ENCODE peak calls at places on chromosomes 13 and 19, in five cellular contexts. O is neural progenitor cell; N is cardiac muscle cell; X is ascending aorta; E is CD8-positive, alpha-beta memory T cell. A is an unnamed sample. For H3K4me1 and H3K27me3, the result is how much of the 10 kb centered on the place peaks cover.

GRCh38 chr13:98535501-98536357 is 41.2 kb downstream of the STK24 start:
- DNase-seq in X (peak), E (no peak), N (no peak), O (no peak), A (no peak)

GRCh38 chr13:33918199-33918932 is 100.4 kb downstream of the RFC3 start:
- DNase-seq in O (peak), N (peak), E (no peak), X (no peak), A (peak)

GRCh38 chr19:5778402-5778801 is 6.1 kb downstream of the PRR22 start:
- DNase-seq in O (no peak), N (no peak), X (no peak), E (no peak), A (no peak)

GRCh38 chr13:112747256-112747655 is 57.4 kb downstream of the ATP11A start:
- DNase-seq in X (no peak), O (no peak), E (no peak), N (no peak), A (no peak)

GRCh38 chr13:50537029-50537428 is 306.5 kb downstream of the DLEU7 start:
- DNase-seq in O (no peak), X (no peak), E (no peak), N (no peak), A (no peak)

GRCh38 chr13:97307882-97308624 is 85.9 kb downstream of the MBNL2 start:
- DNase-seq in O (peak), E (no peak), X (no peak), N (peak), A (peak)

GRCh38 chr19:45215391-45216191 is 29.6 kb downstream of the EXOC3L2 start:
- DNase-seq in X (no peak), N (peak), O (peak), E (no peak), A (no peak)

GRCh38 chr19:14156122-14156521 is 19.7 kb upstream of the ASF1B start:
- DNase-seq in N (no peak), X (no peak), O (no peak), E (no peak), A (no peak)

GRCh38 chr13:70568571-70568970 is 460.3 kb upstream of the KLHL1 start:
- DNase-seq in E (no peak), X (no peak), N (peak), O (peak), A (peak)

GRCh38 chr13:41528021-41528420 is 70.7 kb downstream of the RGCC start:
- DNase-seq in O (no peak), X (no peak), N (no peak), E (no peak), A (no peak)

GRCh38 chr13:27007166-27007565 is 164.4 kb downstream of the USP12 start:
- DNase-seq in E (no peak), O (peak), X (no peak), N (no peak), A (no peak)

GRCh38 chr13:111872475-111873150 is 194.3 kb upstream of the SOX1 start:
- DNase-seq in O (no peak), E (no peak), X (no peak), N (no peak), A (no peak)

GRCh38 chr19:37077615-37077928 is 661 bp upstream of the ZNF420 start:
- DNase-seq in E (no peak), N (no peak), O (no peak), X (no peak), A (no peak)

GRCh38 chr13:114134111-114134943 is 1.9 kb upstream of the RASA3 start:
- DNase-seq in O (peak), E (peak), X (peak), N (peak), A (no peak)

GRCh38 chr19:45250832-45251451 is at the start of gene MARK4:
- DNase-seq in O (peak), X (peak), N (peak), E (peak), A (peak)

GRCh38 chr19:4713384-4713951 is 10.2 kb downstream of the DPP9 start:
- DNase-seq in N (no peak), X (peak), O (no peak), E (no peak), A (peak)

GRCh38 chr13:46908511-46908910 is 11.7 kb upstream of the HTR2A start:
- DNase-seq in X (no peak), O (no peak), N (no peak), E (no peak), A (no peak)

GRCh38 chr13:38637576-38637975 is 49.3 kb upstream of the FREM2 start:
- DNase-seq in O (no peak), X (no peak), E (no peak), N (no peak), A (no peak)

GRCh38 chr19:41570639-41571112 is 5.3 kb upstream of the CEACAM21 start:
- DNase-seq in N (peak), E (peak), X (peak), O (peak), A (peak)

GRCh38 chr13:66673401-66673800 is 556.7 kb downstream of the PCDH9 start:
- DNase-seq in N (no peak), O (no peak), E (no peak), X (no peak), A (peak)

GRCh38 chr13:62678039-62678438 is 1262.4 kb upstream of the PCDH20 start:
- DNase-seq in E (no peak), O (no peak), N (no peak), X (no peak), A (no peak)

GRCh38 chr13:51942189-51942588 is 69.1 kb downstream of the ATP7B start:
- DNase-seq in X (no peak), E (no peak), O (no peak), N (no peak), A (no peak)

GRCh38 chr13:59121507-59121906 is 1042.2 kb downstream of the DIAPH3 start:
- DNase-seq in O (no peak), X (no peak), N (no peak), E (no peak), A (no peak)

GRCh38 chr19:16218851-16219250 is 21.1 kb downstream of the AP1M1 start:
- DNase-seq in X (no peak), O (no peak), E (no peak), N (no peak), A (no peak)

GRCh38 chr19:8618751-8619150 is 8.2 kb upstream of the ADAMTS10 start:
- DNase-seq in O (no peak), N (no peak), X (no peak), E (no peak), A (no peak)

GRCh38 chr13:105997436-105998232 is 537.8 kb downstream of the EFNB2 start:
- DNase-seq in N (no peak), X (no peak), E (no peak), O (no peak), A (no peak)

GRCh38 chr13:42337808-42338600 is 66.1 kb downstream of the AKAP11 start:
- DNase-seq in X (no peak), E (no peak), O (no peak), N (no peak), A (no peak)

GRCh38 chr19:55484571-55485438 is at the start of gene NAT14:
- DNase-seq in N (peak), X (no peak), E (peak), O (peak), A (peak)

GRCh38 chr13:46311217-46311616 is 75.8 kb downstream of the RUBCNL start:
- DNase-seq in X (no peak), N (no peak), E (no peak), O (no peak), A (no peak)

GRCh38 chr19:8250596-8250995 is 41.4 kb downstream of the CERS4 start:
- DNase-seq in N (no peak), X (no peak), E (no peak), O (no peak), A (no peak)

GRCh38 chr13:43009506-43009905 is 13.9 kb upstream of the DNAJC15 start:
- DNase-seq in N (no peak), O (no peak), X (no peak), E (no peak), A (peak)

GRCh38 chr19:49651871-49652722 is 10.1 kb downstream of the SCAF1 start:
- DNase-seq in N (no peak), E (peak), X (no peak), O (no peak), A (no peak)

GRCh38 chr13:80070024-80070703 is 270.8 kb downstream of the SPRY2 start:
- DNase-seq in E (no peak), O (peak), N (no peak), X (no peak), A (no peak)

GRCh38 chr13:89457977-89458376 is 1786.8 kb downstream of the SLITRK5 start:
- DNase-seq in X (no peak), N (peak), E (no peak), O (no peak), A (no peak)

GRCh38 chr13:43303040-43303729 is 279.8 kb downstream of the DNAJC15 start:
- DNase-seq in X (no peak), E (no peak), O (peak), N (peak), A (peak)

GRCh38 chr19:47729468-47729798 is 15.9 kb upstream of the NOP53 start:
- DNase-seq in E (no peak), O (peak), N (no peak), X (peak), A (peak)

GRCh38 chr13:75072368-75072767 is 409.6 kb downstream of the TBC1D4 start:
- DNase-seq in O (no peak), N (no peak), E (no peak), X (no peak), A (no peak)

GRCh38 chr13:98144501-98145350 is 1.8 kb downstream of the FARP1 start:
- DNase-seq in O (peak), X (no peak), E (no peak), N (peak), A (peak)

GRCh38 chr19:42184401-42184861 is 33.0 kb downstream of the DEDD2 start:
- DNase-seq in N (peak), E (peak), X (peak), O (peak), A (peak)

DNA sequence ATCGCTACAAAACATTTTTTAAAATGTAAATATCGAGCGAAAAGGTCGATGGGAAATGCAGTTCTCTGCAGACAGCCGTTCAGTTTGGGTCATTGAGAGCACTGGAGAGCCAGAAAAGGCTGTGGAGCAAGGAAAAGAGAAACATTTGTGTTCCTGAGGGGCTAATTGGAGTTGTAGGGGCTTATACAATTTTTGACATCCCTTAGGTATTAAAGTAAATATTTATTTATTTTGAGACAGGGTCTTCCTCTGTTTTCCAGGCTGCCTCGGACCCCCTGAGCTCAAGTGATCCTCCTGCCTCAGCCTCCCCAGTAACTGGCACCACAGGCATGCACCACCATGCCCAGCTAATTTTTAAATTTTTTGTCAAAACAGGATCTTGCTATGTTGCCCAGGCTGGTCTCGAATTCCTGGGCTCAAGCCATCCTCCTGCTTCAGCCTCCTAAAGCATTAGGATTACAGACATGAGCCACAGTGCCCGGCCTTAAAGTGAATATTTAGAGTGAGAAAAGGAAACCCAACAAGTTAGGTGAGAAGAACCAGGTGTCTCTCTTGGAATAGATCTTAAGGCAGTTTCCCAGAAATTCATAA is 825 bp upstream of the YIF1B start:
- DNase-seq in N (no peak), E (no peak), X (no peak), O (no peak), A (no peak)
- H3K4me3 ChIP-seq in N (peak), E (peak), X (peak), O (peak), A (peak)

GRCh38 chr19:18468930-18469244 is 31.0 kb upstream of the ISYNA1 start:
- DNase-seq in N (no peak), X (no peak), O (no peak), E (no peak), A (no peak)
- H3K4me1 ChIP-seq in N (under half), X (half or more), O (under half), E (under half), A (under half)

GRCh38 chr13:37479901-37480300 is 118.7 kb downstream of the POSTN start:
- DNase-seq in O (no peak), E (no peak), N (no peak), X (no peak), A (no peak)

GRCh38 chr13:37473035-37473434 is 125.5 kb downstream of the POSTN start:
- DNase-seq in X (no peak), E (no peak), O (no peak), N (no peak), A (no peak)

GRCh38 chr13:37475151-37475550 is 123.4 kb downstream of the POSTN start:
- DNase-seq in X (no peak), O (no peak), N (no peak), E (no peak), A (no peak)

GRCh38 chr13:37476874-37477273 is 121.7 kb downstream of the POSTN start:
- DNase-seq in O (peak), N (no peak), E (no peak), X (no peak), A (peak)

GRCh38 chr13:37475966-37476365 is 122.6 kb downstream of the POSTN start:
- DNase-seq in X (no peak), O (no peak), N (no peak), E (no peak), A (peak)
- H3K27me3 ChIP-seq in X (under half), O (under half), N (under half), E (under half), A (under half)

GRCh38 chr19:1214299-1214861 is 8.8 kb downstream of the STK11 start:
- DNase-seq in O (no peak), E (no peak), X (no peak), N (no peak), A (no peak)

GRCh38 chr19:1213391-1214286 is 8.1 kb downstream of the STK11 start:
- DNase-seq in N (no peak), O (no peak), E (no peak), X (peak), A (no peak)

GRCh38 chr19:1216756-1217155 is 11.2 kb downstream of the STK11 start:
- DNase-seq in O (no peak), N (no peak), E (no peak), X (no peak), A (no peak)

GRCh38 chr19:1217366-1217765 is 11.8 kb downstream of the STK11 start:
- DNase-seq in X (no peak), E (no peak), N (no peak), O (no peak), A (no peak)

DNA sequence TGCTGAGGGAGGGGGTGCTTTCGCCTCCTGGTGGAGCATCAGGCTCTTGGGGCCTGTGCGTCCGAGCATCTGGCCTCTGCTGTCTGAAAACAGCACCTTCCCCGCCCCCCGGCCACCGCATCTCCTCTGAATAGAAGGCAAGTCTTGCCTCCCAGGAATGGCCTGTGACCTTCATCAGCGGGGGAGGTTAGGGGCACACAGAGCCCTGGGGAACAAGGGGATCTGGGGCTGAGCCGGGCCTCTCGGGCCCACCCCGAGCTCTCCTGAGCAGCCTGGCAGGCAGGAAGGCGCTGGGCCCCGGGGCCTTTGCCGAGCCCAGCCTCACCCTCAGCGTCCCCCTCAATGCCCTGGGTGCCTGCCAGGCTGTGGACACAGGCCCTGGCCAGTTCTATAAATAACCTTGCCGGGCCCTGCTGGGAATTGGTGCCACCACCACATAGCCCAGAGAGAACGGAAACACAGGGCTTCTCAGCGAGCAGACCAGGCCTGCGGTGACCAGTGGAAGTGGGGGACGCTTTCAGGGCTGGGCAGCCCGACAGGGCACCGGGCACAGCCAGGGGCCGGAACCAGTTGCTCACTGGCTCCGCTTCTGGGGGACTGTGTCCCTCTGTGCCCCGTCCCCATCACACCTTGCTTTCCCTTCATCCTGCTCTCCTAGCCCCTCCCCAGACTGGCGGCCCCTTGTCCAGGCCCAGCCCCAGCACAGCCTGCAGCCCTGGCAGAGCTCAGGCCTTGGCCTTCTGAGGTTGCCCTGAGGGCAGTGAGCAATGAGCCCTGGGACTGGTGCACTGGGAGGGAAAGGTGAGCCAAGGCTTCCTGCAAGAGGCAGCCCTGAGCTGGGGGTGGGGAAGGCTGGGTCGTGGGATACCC is 9.5 kb downstream of the STK11 start:
- DNase-seq in N (no peak), E (no peak), O (no peak), X (peak), A (no peak)
- H3K4me3 ChIP-seq in N (no peak), E (no peak), O (no peak), X (peak), A (no peak)

GRCh38 chr13:110272651-110273050 is 34.3 kb downstream of the COL4A1 start:
- DNase-seq in N (no peak), O (no peak), X (no peak), E (no peak), A (no peak)

GRCh38 chr13:110275931-110276552 is 30.9 kb downstream of the COL4A1 start:
- DNase-seq in O (no peak), N (no peak), E (no peak), X (peak), A (peak)

GRCh38 chr13:110276553-110276950 is 30.4 kb downstream of the COL4A1 start:
- DNase-seq in X (no peak), O (no peak), E (no peak), N (no peak), A (no peak)

GRCh38 chr13:110273254-110273653 is 33.7 kb downstream of the COL4A1 start:
- DNase-seq in X (peak), E (no peak), O (no peak), N (no peak), A (no peak)

GRCh38 chr13:110274687-110275086 is 32.3 kb downstream of the COL4A1 start:
- DNase-seq in N (no peak), E (no peak), O (peak), X (peak), A (no peak)
- H3K4me1 ChIP-seq in N (under half), E (under half), O (under half), X (under half), A (half or more)

DNA sequence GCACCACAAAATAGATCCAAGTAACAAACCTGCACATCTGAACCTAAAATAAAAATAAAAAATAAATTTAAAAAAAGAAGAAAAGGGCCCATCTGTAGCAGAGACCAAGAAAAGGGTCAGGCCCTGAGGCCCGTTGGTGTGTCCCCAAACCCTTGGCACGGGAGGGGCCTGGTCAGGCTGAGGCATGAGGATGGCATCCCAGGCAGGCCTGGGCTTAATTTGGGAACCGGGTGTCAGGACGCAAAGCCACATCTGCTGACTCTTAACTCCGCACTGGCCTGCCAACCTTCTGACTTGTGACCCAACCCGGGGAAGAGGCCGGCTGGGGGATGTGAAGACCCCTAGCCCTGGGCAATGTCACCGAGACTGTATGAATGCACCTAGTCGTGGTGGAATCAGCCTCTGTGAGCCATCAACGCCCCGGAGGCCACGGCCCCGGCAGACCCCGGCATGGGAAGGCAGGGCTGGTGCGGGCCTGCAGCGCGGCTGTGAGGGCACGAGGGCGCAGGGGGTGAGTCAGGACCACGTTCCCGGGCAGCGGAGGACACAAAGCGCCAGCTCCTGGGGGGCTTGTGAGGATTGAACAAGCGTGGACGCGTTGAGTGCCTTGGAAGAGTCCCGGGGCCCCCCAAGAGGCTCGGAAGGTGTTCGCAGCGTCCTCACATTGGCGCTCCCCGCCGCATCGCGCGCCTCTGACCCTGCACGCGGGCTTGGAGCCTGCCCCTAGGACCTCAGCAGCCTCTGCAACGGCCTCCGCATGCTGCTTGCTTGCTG is 38.2 kb downstream of the ATP12A start:
- DNase-seq in N (no peak), X (peak), O (no peak), E (no peak), A (no peak)
- H3K27me3 ChIP-seq in N (under half), X (under half), O (under half), E (under half), A (under half)

GRCh38 chr19:18167011-18167410 is 6.6 kb upstream of the IFI30 start:
- DNase-seq in N (no peak), O (no peak), X (no peak), E (no peak), A (no peak)
- H3K4me3 ChIP-seq in N (no peak), O (no peak), X (no peak), E (no peak), A (no peak)